ENCODE peak calls at places on chromosomes 7 and 10, in eight cellular contexts. K is left lung, R is left ventricle myocardium inferior, P is adrenal gland, Y is cardiac muscle cell, Z is PC-9, J is AG04450, V is heart right ventricle. B is an unnamed sample.

GRCh38 chr7:30003098-30003497 is 13.5 kb upstream of the SCRN1 start:
- DNase-seq in K (no peak), R (no peak), P (no peak), Y (no peak), Z (no peak), J (no peak), V (no peak), B (no peak)

GRCh38 chr7:19773361-19773760 is at the start of gene TMEM196:
- DNase-seq in K (no peak), R (no peak), P (no peak), Y (peak; percentile 13), Z (no peak), J (no peak), V (no peak), B (no peak)

GRCh38 chr10:51079331-51079730 is 5.0 kb downstream of the PRKG1 start:
- DNase-seq in K (no peak), R (no peak), P (no peak), Y (peak; percentile 38), Z (no peak), J (no peak), V (no peak), B (no peak)

GRCh38 chr7:77184990-77185389 is 14.6 kb downstream of the FGL2 start:
- DNase-seq in K (no peak), R (no peak), P (no peak), Y (no peak), Z (no peak), J (no peak), V (no peak), B (no peak)

GRCh38 chr7:99375070-99375807 is 709 bp downstream of the ARPC1B start:
- DNase-seq in K (peak; percentile 85), R (peak; percentile 85), P (peak; percentile 78), Y (peak; percentile 53), Z (peak; percentile 61), J (no peak), V (peak; percentile 87), B (peak; percentile 68)

GRCh38 chr7:44882899-44883298 is 2.4 kb downstream of the PURB start:
- DNase-seq in K (no peak), R (no peak), P (no peak), Y (no peak), Z (no peak), J (no peak), V (no peak), B (no peak)

GRCh38 chr7:47069385-47070076 is 512.4 kb downstream of the TNS3 start:
- DNase-seq in K (no peak), R (no peak), P (no peak), Y (no peak), Z (no peak), J (no peak), V (no peak), B (no peak)

GRCh38 chr7:44629825-44630580 is 23.6 kb downstream of the OGDH start:
- DNase-seq in K (no peak), R (no peak), P (no peak), Y (peak; percentile 27), Z (peak; percentile 34), J (no peak), V (no peak), B (no peak)

GRCh38 chr10:129536336-129536735 is 69.3 kb downstream of the MGMT start:
- DNase-seq in K (no peak), R (no peak), P (no peak), Y (no peak), Z (no peak), J (no peak), V (no peak), B (no peak)

GRCh38 chr10:11570751-11571150 is 40.7 kb downstream of the USP6NL start:
- DNase-seq in K (no peak), R (no peak), P (no peak), Y (no peak), Z (no peak), J (no peak), V (no peak), B (no peak)

GRCh38 chr10:86523348-86523747 is 1.8 kb upstream of the WAPL start:
- DNase-seq in K (no peak), R (no peak), P (no peak), Y (peak; percentile 51), Z (no peak), J (no peak), V (no peak), B (peak; percentile 23)

GRCh38 chr10:9853405-9854010 is 1164.2 kb upstream of the CELF2 start:
- DNase-seq in K (no peak), R (peak; percentile 26), P (no peak), Y (no peak), Z (no peak), J (no peak), V (no peak), B (peak; percentile 3)
- TF ChIP-seq CTCF in K (no peak), R (peak; percentile 35), P (no peak), Y (no peak), Z (no peak), J (no peak), V (peak; percentile 8), B (no peak)

GRCh38 chr10:43227911-43228782 is 38.7 kb downstream of the RASGEF1A start:
- DNase-seq in K (peak; percentile 22), R (peak; percentile 7), P (peak; percentile 5), Y (no peak), Z (no peak), J (no peak), V (no peak), B (no peak)
- H3K4me3 ChIP-seq in K (no peak overlapping the region), R (no peak overlapping the region), P (no peak overlapping the region), Y (no peak overlapping the region), Z (no peak overlapping the region), J (no peak overlapping the region), V (no peak overlapping the region), B (no peak overlapping the region)

DNA sequence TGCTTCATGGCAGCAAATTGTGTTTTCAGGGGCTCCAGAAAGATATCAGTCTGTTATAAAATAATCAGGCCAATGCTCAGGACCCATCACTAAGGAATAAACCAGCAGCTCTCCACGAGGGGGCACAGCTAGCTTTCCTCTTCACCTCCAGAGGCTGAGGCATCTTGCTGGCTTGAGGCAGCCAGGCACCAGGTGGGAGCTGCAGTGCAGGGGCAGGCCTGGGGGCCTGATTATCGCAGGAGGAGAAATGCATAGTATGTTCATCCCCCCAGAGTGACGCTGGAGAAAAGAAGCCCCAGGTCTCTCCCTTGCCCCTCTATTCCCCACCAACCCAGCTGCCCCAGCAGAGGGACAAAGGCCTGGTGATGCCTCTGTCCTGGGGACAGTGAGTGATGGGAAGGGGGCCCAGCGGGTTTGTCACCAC is 128.3 kb upstream of the FAM20C start:
- DNase-seq in K (peak; percentile 53), R (peak; percentile 65), P (peak; percentile 73), Y (peak; percentile 68), Z (peak; percentile 55), J (peak; percentile 43), V (peak; percentile 47), B (peak; percentile 68)
- TF ChIP-seq CTCF in K (peak; percentile 29), R (peak; percentile 65), P (peak; percentile 61), Y (peak; percentile 78), Z (peak; percentile 78), J (peak; percentile 75), V (peak; percentile 49), B (peak; percentile 73)

GRCh38 chr7:41702635-41703371 is at the start of gene INHBA:
- DNase-seq in K (no peak), R (no peak), P (peak; percentile 58), Y (no peak), Z (peak; percentile 79), J (peak; percentile 78), V (no peak), B (peak; percentile 83)

GRCh38 chr7:41706228-41706930 is 3.5 kb upstream of the INHBA start:
- DNase-seq in K (no peak), R (no peak), P (no peak), Y (no peak), Z (no peak), J (no peak), V (no peak), B (no peak)

GRCh38 chr7:41708621-41709358 is 5.9 kb upstream of the INHBA start:
- DNase-seq in K (no peak), R (no peak), P (no peak), Y (no peak), Z (peak; percentile 56), J (no peak), V (no peak), B (no peak)

GRCh38 chr7:41701542-41701941 is 1.3 kb downstream of the INHBA start:
- DNase-seq in K (no peak), R (no peak), P (no peak), Y (peak; percentile 44), Z (peak; percentile 73), J (no peak), V (no peak), B (no peak)

DNA sequence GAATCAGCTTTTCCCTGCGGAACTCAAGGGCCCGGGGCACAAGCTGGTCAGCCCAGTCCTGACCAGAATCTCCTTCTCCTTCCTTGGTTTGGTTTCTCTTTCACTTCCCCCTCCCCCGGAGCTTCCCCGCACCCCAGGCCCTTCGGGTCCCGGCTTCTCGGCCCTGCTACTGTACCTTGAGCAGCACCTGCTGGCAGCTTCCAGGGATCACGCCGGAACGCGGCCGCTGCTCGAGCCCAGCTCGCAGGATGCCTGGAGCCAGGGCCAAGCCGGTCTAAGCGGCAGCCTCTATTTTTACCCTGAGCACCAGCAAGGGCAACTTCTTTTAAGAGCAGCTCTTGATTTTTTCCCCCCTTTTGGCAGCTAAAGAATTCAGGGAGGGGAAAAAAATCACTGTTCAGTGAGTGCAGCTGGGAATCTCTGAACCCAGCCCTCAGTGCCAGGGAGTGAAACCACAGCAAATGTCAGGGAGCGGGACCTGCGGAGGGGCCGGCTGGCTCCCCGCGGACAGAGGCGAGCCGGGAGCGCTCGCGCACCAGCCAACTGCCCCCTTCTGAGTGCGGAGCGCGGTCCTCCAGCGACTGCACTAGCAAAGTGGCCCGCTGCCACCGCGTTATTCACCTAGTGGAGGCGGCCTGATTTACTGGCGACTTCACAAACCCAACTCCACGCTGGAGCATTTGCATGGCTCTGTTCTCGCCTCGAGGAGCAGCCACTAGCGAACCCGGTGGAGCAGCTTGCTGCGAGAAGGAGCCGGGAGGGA is 2.4 kb upstream of the INHBA start:
- DNase-seq in K (peak; percentile 93), R (peak; percentile 82), P (peak; percentile 93), Y (peak; percentile 95), Z (peak; percentile 80), J (peak; percentile 88), V (peak; percentile 82), B (peak; percentile 94)
- H3K4me3 ChIP-seq in K (peak overlapping the region; percentile 46), R (peak overlapping the region; percentile 69), P (peak overlapping the region; percentile 34), Y (peak overlapping the region; percentile 19), Z (peak overlapping the region; percentile 54), J (peak overlapping the region; percentile 68), V (peak overlapping the region; percentile 65), B (peak overlapping the region; percentile 61)

GRCh38 chr7:92762853-92763252 is 73.5 kb downstream of the CDK6 start:
- DNase-seq in K (no peak), R (no peak), P (no peak), Y (no peak), Z (no peak), J (no peak), V (no peak), B (no peak)

GRCh38 chr7:92765725-92766124 is 70.6 kb downstream of the CDK6 start:
- DNase-seq in K (no peak), R (no peak), P (no peak), Y (no peak), Z (peak; percentile 78), J (no peak), V (no peak), B (peak; percentile 77)

GRCh38 chr7:92761391-92762098 is 74.8 kb downstream of the CDK6 start:
- DNase-seq in K (no peak), R (no peak), P (no peak), Y (no peak), Z (no peak), J (no peak), V (no peak), B (no peak)

GRCh38 chr7:92766461-92767003 is 69.8 kb downstream of the CDK6 start:
- DNase-seq in K (no peak), R (no peak), P (peak; percentile 11), Y (peak; percentile 36), Z (peak; percentile 93), J (no peak), V (no peak), B (peak; percentile 54)

GRCh38 chr7:92763636-92764423 is 72.5 kb downstream of the CDK6 start:
- DNase-seq in K (no peak), R (no peak), P (peak; percentile 23), Y (no peak), Z (peak; percentile 98), J (no peak), V (no peak), B (peak; percentile 61)
- TF ChIP-seq CTCF in K (no peak), R (no peak), P (no peak), Y (no peak), Z (no peak), J (no peak), V (no peak), B (no peak)